ENCODE peak calls at places on chromosome 6, in nine cellular contexts. One of them, this sample, is unnamed.

GRCh38 chr6:155026366-155027045 is 31.4 kb downstream of the TIAM2 start:
- DNase-seq in spleen: no peak
- DNase-seq in CD4-positive, CD25-positive, alpha-beta regulatory T cell: no peak
- DNase-seq in OCI-LY7: no peak
- DNase-seq in mammary epithelial cell: peak; percentile 90
- DNase-seq in A549: peak; percentile 80
- DNase-seq in aorta: peak; percentile 80
- DNase-seq in endothelial cell of umbilical vein: peak; percentile 61
- DNase-seq in Panc1: peak; percentile 73
- DNase-seq in this sample: peak; percentile 89

GRCh38 chr6:54892831-54893230 is 46.3 kb downstream of the FAM83B start:
- DNase-seq in Panc1: peak; percentile 35
- DNase-seq in endothelial cell of umbilical vein: no peak
- DNase-seq in spleen: no peak
- DNase-seq in mammary epithelial cell: peak; percentile 99
- DNase-seq in OCI-LY7: no peak
- DNase-seq in aorta: no peak
- DNase-seq in A549: peak; percentile 52
- DNase-seq in CD4-positive, CD25-positive, alpha-beta regulatory T cell: no peak
- DNase-seq in this sample: no peak

GRCh38 chr6:162364488-162364887 is 363.1 kb downstream of the PRKN start:
- DNase-seq in Panc1: no peak
- DNase-seq in OCI-LY7: no peak
- DNase-seq in mammary epithelial cell: no peak
- DNase-seq in CD4-positive, CD25-positive, alpha-beta regulatory T cell: no peak
- DNase-seq in spleen: no peak
- DNase-seq in A549: no peak
- DNase-seq in endothelial cell of umbilical vein: no peak
- DNase-seq in aorta: no peak
- DNase-seq in this sample: no peak

GRCh38 chr6:112485813-112486212 is 138.7 kb downstream of the RFPL4B start:
- DNase-seq in CD4-positive, CD25-positive, alpha-beta regulatory T cell: no peak
- DNase-seq in A549: no peak
- DNase-seq in spleen: no peak
- DNase-seq in endothelial cell of umbilical vein: peak; percentile 63
- DNase-seq in Panc1: no peak
- DNase-seq in OCI-LY7: no peak
- DNase-seq in mammary epithelial cell: no peak
- DNase-seq in aorta: no peak
- DNase-seq in this sample: no peak

GRCh38 chr6:45398075-45398817 is 20.5 kb upstream of the SUPT3H start:
- DNase-seq in CD4-positive, CD25-positive, alpha-beta regulatory T cell: no peak
- DNase-seq in aorta: no peak
- DNase-seq in endothelial cell of umbilical vein: no peak
- DNase-seq in A549: no peak
- DNase-seq in Panc1: no peak
- DNase-seq in mammary epithelial cell: peak; percentile 81
- DNase-seq in spleen: no peak
- DNase-seq in OCI-LY7: no peak
- DNase-seq in this sample: no peak

GRCh38 chr6:12873706-12874105 is 157.1 kb downstream of the PHACTR1 start:
- DNase-seq in spleen: no peak
- DNase-seq in A549: no peak
- DNase-seq in CD4-positive, CD25-positive, alpha-beta regulatory T cell: no peak
- DNase-seq in aorta: no peak
- DNase-seq in mammary epithelial cell: no peak
- DNase-seq in OCI-LY7: no peak
- DNase-seq in Panc1: no peak
- DNase-seq in endothelial cell of umbilical vein: no peak
- DNase-seq in this sample: no peak

GRCh38 chr6:110897433-110897832 is 22.8 kb downstream of the AMD1 start:
- DNase-seq in A549: peak; percentile 21
- DNase-seq in CD4-positive, CD25-positive, alpha-beta regulatory T cell: no peak
- DNase-seq in spleen: no peak
- DNase-seq in OCI-LY7: no peak
- DNase-seq in mammary epithelial cell: no peak
- DNase-seq in Panc1: no peak
- DNase-seq in endothelial cell of umbilical vein: no peak
- DNase-seq in aorta: no peak
- DNase-seq in this sample: no peak

GRCh38 chr6:87731818-87732661 is 30.0 kb upstream of the AKIRIN2 start:
- DNase-seq in CD4-positive, CD25-positive, alpha-beta regulatory T cell: no peak
- DNase-seq in spleen: peak; percentile 91
- DNase-seq in A549: peak; percentile 92
- DNase-seq in aorta: peak; percentile 93
- DNase-seq in endothelial cell of umbilical vein: peak; percentile 88
- DNase-seq in Panc1: peak; percentile 92
- DNase-seq in OCI-LY7: no peak
- DNase-seq in mammary epithelial cell: peak; percentile 98
- DNase-seq in this sample: peak; percentile 91

GRCh38 chr6:84515082-84515481 is 249.3 kb downstream of the TBX18 start:
- DNase-seq in Panc1: no peak
- DNase-seq in aorta: no peak
- DNase-seq in spleen: no peak
- DNase-seq in CD4-positive, CD25-positive, alpha-beta regulatory T cell: no peak
- DNase-seq in mammary epithelial cell: no peak
- DNase-seq in OCI-LY7: no peak
- DNase-seq in A549: no peak
- DNase-seq in endothelial cell of umbilical vein: no peak
- DNase-seq in this sample: no peak

GRCh38 chr6:70668499-70668812 is 773 bp downstream of the SMAP1 start:
- DNase-seq in aorta: no peak
- DNase-seq in endothelial cell of umbilical vein: peak; percentile 6
- DNase-seq in CD4-positive, CD25-positive, alpha-beta regulatory T cell: peak; percentile 33
- DNase-seq in Panc1: no peak
- DNase-seq in mammary epithelial cell: no peak
- DNase-seq in A549: no peak
- DNase-seq in spleen: no peak
- DNase-seq in OCI-LY7: no peak
- DNase-seq in this sample: no peak

GRCh38 chr6:90296346-90297123 is at the start of gene BACH2:
- DNase-seq in endothelial cell of umbilical vein: peak; percentile 78
- DNase-seq in spleen: peak; percentile 96
- DNase-seq in aorta: peak; percentile 92
- DNase-seq in mammary epithelial cell: peak; percentile 90
- DNase-seq in A549: peak; percentile 67
- DNase-seq in CD4-positive, CD25-positive, alpha-beta regulatory T cell: peak; percentile 87
- DNase-seq in Panc1: no peak
- DNase-seq in OCI-LY7: peak; percentile 98
- DNase-seq in this sample: peak; percentile 91

GRCh38 chr6:35796236-35796635 is 887 bp downstream of the CLPS start:
- DNase-seq in Panc1: no peak
- DNase-seq in spleen: no peak
- DNase-seq in OCI-LY7: no peak
- DNase-seq in mammary epithelial cell: no peak
- DNase-seq in CD4-positive, CD25-positive, alpha-beta regulatory T cell: no peak
- DNase-seq in endothelial cell of umbilical vein: no peak
- DNase-seq in A549: no peak
- DNase-seq in aorta: no peak
- DNase-seq in this sample: no peak

GRCh38 chr6:137928286-137928685 is 61.2 kb downstream of the TNFAIP3 start:
- DNase-seq in spleen: peak; percentile 76
- DNase-seq in mammary epithelial cell: no peak
- DNase-seq in OCI-LY7: peak; percentile 24
- DNase-seq in endothelial cell of umbilical vein: no peak
- DNase-seq in Panc1: no peak
- DNase-seq in aorta: peak; percentile 53
- DNase-seq in CD4-positive, CD25-positive, alpha-beta regulatory T cell: no peak
- DNase-seq in A549: no peak
- DNase-seq in this sample: no peak

GRCh38 chr6:130602151-130602770 is 224.9 kb upstream of the SMLR1 start:
- DNase-seq in A549: peak; percentile 30
- DNase-seq in CD4-positive, CD25-positive, alpha-beta regulatory T cell: no peak
- DNase-seq in OCI-LY7: no peak
- DNase-seq in spleen: no peak
- DNase-seq in aorta: no peak
- DNase-seq in endothelial cell of umbilical vein: peak; percentile 98
- DNase-seq in Panc1: peak; percentile 67
- DNase-seq in mammary epithelial cell: peak; percentile 98
- DNase-seq in this sample: no peak
- H3K4me1 ChIP-seq in A549: no peaks in the 10 kb centered on the region
- H3K4me1 ChIP-seq in CD4-positive, CD25-positive, alpha-beta regulatory T cell: no peaks in the 10 kb centered on the region
- H3K4me1 ChIP-seq in OCI-LY7: no peaks in the 10 kb centered on the region
- H3K4me1 ChIP-seq in spleen: no peaks in the 10 kb centered on the region
- H3K4me1 ChIP-seq in aorta: no peaks in the 10 kb centered on the region
- H3K4me1 ChIP-seq in endothelial cell of umbilical vein: peaks cover 29% of the 10 kb centered on the region
- H3K4me1 ChIP-seq in Panc1: no peaks in the 10 kb centered on the region
- H3K4me1 ChIP-seq in mammary epithelial cell: peaks cover 55% of the 10 kb centered on the region
- H3K4me1 ChIP-seq in this sample: peaks cover 25% of the 10 kb centered on the region

GRCh38 chr6:142897659-142898058 is 47.3 kb downstream of the HIVEP2 start:
- DNase-seq in A549: no peak
- DNase-seq in spleen: no peak
- DNase-seq in aorta: no peak
- DNase-seq in mammary epithelial cell: no peak
- DNase-seq in endothelial cell of umbilical vein: no peak
- DNase-seq in OCI-LY7: no peak
- DNase-seq in CD4-positive, CD25-positive, alpha-beta regulatory T cell: no peak
- DNase-seq in Panc1: no peak
- DNase-seq in this sample: no peak

GRCh38 chr6:142901616-142902015 is 43.4 kb downstream of the HIVEP2 start:
- DNase-seq in aorta: no peak
- DNase-seq in Panc1: no peak
- DNase-seq in OCI-LY7: no peak
- DNase-seq in mammary epithelial cell: no peak
- DNase-seq in CD4-positive, CD25-positive, alpha-beta regulatory T cell: no peak
- DNase-seq in A549: no peak
- DNase-seq in spleen: no peak
- DNase-seq in endothelial cell of umbilical vein: no peak
- DNase-seq in this sample: no peak

GRCh38 chr6:142902636-142903053 is 42.3 kb downstream of the HIVEP2 start:
- DNase-seq in CD4-positive, CD25-positive, alpha-beta regulatory T cell: peak; percentile 68
- DNase-seq in OCI-LY7: no peak
- DNase-seq in endothelial cell of umbilical vein: peak; percentile 80
- DNase-seq in Panc1: peak; percentile 87
- DNase-seq in aorta: peak; percentile 85
- DNase-seq in A549: peak; percentile 65
- DNase-seq in mammary epithelial cell: peak; percentile 97
- DNase-seq in spleen: peak; percentile 87
- DNase-seq in this sample: peak; percentile 88

GRCh38 chr6:142899101-142899760 is 45.7 kb downstream of the HIVEP2 start:
- DNase-seq in CD4-positive, CD25-positive, alpha-beta regulatory T cell: no peak
- DNase-seq in OCI-LY7: no peak
- DNase-seq in spleen: no peak
- DNase-seq in A549: no peak
- DNase-seq in mammary epithelial cell: no peak
- DNase-seq in Panc1: no peak
- DNase-seq in endothelial cell of umbilical vein: no peak
- DNase-seq in aorta: no peak
- DNase-seq in this sample: no peak

DNA sequence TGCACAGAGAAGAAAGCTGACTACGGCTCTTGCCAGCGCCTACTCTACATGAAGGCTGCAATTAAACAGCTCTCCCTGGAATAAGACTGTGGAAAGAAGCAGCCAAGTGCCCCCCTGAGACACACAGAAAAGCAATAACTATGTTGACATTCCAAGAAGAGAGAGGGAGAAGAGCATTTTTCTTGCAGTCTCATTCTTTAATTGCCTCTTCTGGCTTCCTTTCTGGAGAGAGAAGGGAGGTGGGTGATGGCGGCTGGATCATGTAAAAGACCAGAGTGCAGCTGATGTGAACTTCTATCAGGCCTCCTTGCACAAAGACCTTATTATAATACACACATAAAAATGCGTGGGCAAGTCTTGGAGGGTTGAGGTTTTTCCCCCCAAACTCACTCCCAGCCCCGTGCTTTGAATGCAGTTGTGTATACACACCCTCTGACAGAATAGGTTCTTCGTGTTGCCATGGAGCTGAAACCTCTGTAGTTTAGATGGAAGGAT is 44.5 kb downstream of the HIVEP2 start:
- DNase-seq in mammary epithelial cell: no peak
- DNase-seq in A549: no peak
- DNase-seq in OCI-LY7: no peak
- DNase-seq in CD4-positive, CD25-positive, alpha-beta regulatory T cell: peak; percentile 45
- DNase-seq in endothelial cell of umbilical vein: no peak
- DNase-seq in Panc1: no peak
- DNase-seq in spleen: no peak
- DNase-seq in aorta: no peak
- DNase-seq in this sample: no peak
- H3K4me3 ChIP-seq in mammary epithelial cell: no peak overlapping the region
- H3K4me3 ChIP-seq in A549: no peak overlapping the region
- H3K4me3 ChIP-seq in OCI-LY7: no peak overlapping the region
- H3K4me3 ChIP-seq in CD4-positive, CD25-positive, alpha-beta regulatory T cell: peak overlapping the region; percentile 92
- H3K4me3 ChIP-seq in endothelial cell of umbilical vein: no peak overlapping the region
- H3K4me3 ChIP-seq in Panc1: no peak overlapping the region
- H3K4me3 ChIP-seq in spleen: no peak overlapping the region
- H3K4me3 ChIP-seq in aorta: no peak overlapping the region
- H3K4me3 ChIP-seq in this sample: no peak overlapping the region

DNA sequence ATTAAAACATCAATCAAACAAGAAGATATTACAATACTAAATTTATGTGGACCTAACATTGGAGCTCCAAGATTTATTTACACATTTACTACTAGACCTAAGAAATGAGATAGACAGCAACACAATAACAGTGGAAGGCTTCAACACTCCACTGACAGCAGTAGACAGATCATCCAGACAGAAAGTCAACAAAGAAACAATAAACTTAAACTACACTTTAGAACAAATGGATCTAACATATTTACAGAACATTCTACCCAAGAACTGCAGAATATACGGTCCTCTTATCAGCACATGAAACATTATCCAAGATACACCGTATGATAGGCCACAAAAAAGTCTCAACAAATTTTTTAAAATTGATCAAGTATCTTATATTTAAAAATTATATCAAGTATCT is 27.0 kb downstream of the SLC17A1 start:
- DNase-seq in aorta: no peak
- DNase-seq in endothelial cell of umbilical vein: no peak
- DNase-seq in CD4-positive, CD25-positive, alpha-beta regulatory T cell: no peak
- DNase-seq in spleen: no peak
- DNase-seq in OCI-LY7: no peak
- DNase-seq in Panc1: no peak
- DNase-seq in mammary epithelial cell: no peak
- DNase-seq in A549: no peak
- DNase-seq in this sample: no peak
- H3K4me1 ChIP-seq in aorta: no peaks in the 10 kb centered on the region
- H3K4me1 ChIP-seq in endothelial cell of umbilical vein: no peaks in the 10 kb centered on the region
- H3K4me1 ChIP-seq in CD4-positive, CD25-positive, alpha-beta regulatory T cell: no peaks in the 10 kb centered on the region
- H3K4me1 ChIP-seq in spleen: no peaks in the 10 kb centered on the region
- H3K4me1 ChIP-seq in OCI-LY7: no peaks in the 10 kb centered on the region
- H3K4me1 ChIP-seq in Panc1: no peaks in the 10 kb centered on the region
- H3K4me1 ChIP-seq in mammary epithelial cell: no peaks in the 10 kb centered on the region
- H3K4me1 ChIP-seq in A549: no peaks in the 10 kb centered on the region
- H3K4me1 ChIP-seq in this sample: no peaks in the 10 kb centered on the region

DNA sequence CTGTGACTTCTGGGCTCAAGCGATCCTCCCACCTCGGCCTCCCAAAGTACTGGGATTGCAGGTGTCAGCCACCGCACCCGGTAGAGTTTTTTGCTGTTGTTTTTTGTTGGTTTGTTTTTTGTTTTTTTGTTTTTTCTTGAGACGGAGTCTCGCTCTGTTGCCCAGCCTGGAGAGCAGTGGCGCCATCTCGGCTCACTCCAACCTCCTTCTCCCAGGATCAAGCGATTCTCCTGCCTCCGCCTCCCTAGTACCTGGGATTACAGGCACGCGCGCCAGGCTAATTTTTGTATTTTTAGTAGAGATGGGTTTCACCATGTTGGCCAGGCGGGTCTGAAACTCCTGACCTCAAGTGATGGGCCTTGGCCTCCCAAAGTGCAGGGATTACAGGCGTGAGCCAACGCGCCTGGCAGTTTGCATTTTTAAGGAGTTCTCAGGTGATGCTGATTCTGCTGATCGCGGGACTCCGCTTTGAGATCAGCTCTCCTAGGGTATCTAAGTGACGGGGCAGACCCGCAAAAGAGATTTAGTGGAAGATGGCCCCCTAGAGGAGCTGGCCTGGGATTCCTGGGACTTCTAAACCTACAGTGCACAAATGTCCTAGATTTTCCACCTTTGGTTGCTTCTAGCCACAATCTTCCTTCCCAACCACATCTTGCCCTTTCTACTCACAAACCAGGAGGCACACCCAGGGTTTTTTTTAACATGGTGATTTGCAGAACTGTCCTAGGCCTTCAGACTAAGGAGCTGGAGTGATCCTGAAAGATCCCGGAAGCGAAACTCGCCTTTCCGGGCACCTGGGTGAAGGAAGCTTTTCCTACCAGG is 45.2 kb downstream of the DPPA5 start:
- DNase-seq in CD4-positive, CD25-positive, alpha-beta regulatory T cell: no peak
- DNase-seq in mammary epithelial cell: peak; percentile 50
- DNase-seq in aorta: no peak
- DNase-seq in A549: peak; percentile 35
- DNase-seq in spleen: no peak
- DNase-seq in OCI-LY7: peak; percentile 61
- DNase-seq in Panc1: peak; percentile 42
- DNase-seq in endothelial cell of umbilical vein: peak; percentile 4
- DNase-seq in this sample: no peak
- H3K4me3 ChIP-seq in CD4-positive, CD25-positive, alpha-beta regulatory T cell: peak overlapping the region; percentile 89
- H3K4me3 ChIP-seq in mammary epithelial cell: peak overlapping the region; percentile 66
- H3K4me3 ChIP-seq in aorta: peak overlapping the region; percentile 55
- H3K4me3 ChIP-seq in A549: peak overlapping the region; percentile 67
- H3K4me3 ChIP-seq in spleen: peak overlapping the region; percentile 48
- H3K4me3 ChIP-seq in OCI-LY7: peak overlapping the region; percentile 75
- H3K4me3 ChIP-seq in Panc1: peak overlapping the region; percentile 82
- H3K4me3 ChIP-seq in endothelial cell of umbilical vein: peak overlapping the region; percentile 71
- H3K4me3 ChIP-seq in this sample: peak overlapping the region; percentile 53